ENCODE peak calls at places on chromosomes 12 and 14, in eight cellular contexts. I is Panc1, V is HepG2, G is HCT116, J is K562, Y is upper lobe of left lung, M is GM23338, C is GM12878. O is an unnamed sample.

GRCh38 chr14:56962431-56962830 is 152.2 kb upstream of the OTX2 start:
- ATAC-seq in I (no peak), V (no peak), G (no peak), J (no peak), Y (no peak), M (no peak), C (no peak), O (no peak)

GRCh38 chr14:96056509-96057422 is 17.6 kb downstream of the C14orf132 start:
- ATAC-seq in I (no peak), V (peak), G (peak), J (no peak), Y (no peak), M (peak), C (peak), O (no peak)

GRCh38 chr12:49936895-49937294 is 13.6 kb upstream of the AQP2 start:
- ATAC-seq in I (no peak), V (no peak), G (no peak), J (no peak), Y (no peak), M (no peak), C (no peak), O (no peak)

GRCh38 chr14:69626132-69626500 is 14.7 kb downstream of the SUSD6 start:
- ATAC-seq in I (no peak), V (no peak), G (no peak), J (peak), Y (no peak), M (no peak), C (no peak), O (no peak)

GRCh38 chr14:24605435-24606190 is 3.9 kb downstream of the GZMH start:
- ATAC-seq in I (peak), V (peak), G (peak), J (peak), Y (peak), M (peak), C (peak), O (no peak)

GRCh38 chr12:117875652-117876491 is 92.9 kb downstream of the KSR2 start:
- ATAC-seq in I (no peak), V (no peak), G (no peak), J (peak), Y (no peak), M (peak), C (peak), O (no peak)

GRCh38 chr12:67650127-67650495 is 1.6 kb downstream of the DYRK2 start:
- ATAC-seq in I (no peak), V (no peak), G (no peak), J (no peak), Y (no peak), M (no peak), C (peak), O (no peak)

GRCh38 chr12:2119266-2119665 is 66.5 kb downstream of the CACNA1C start:
- ATAC-seq in I (no peak), V (no peak), G (no peak), J (no peak), Y (no peak), M (no peak), C (no peak), O (peak)

GRCh38 chr12:113261847-113262470 is 40.7 kb downstream of the TPCN1 start:
- ATAC-seq in I (no peak), V (no peak), G (no peak), J (no peak), Y (no peak), M (no peak), C (peak), O (no peak)

GRCh38 chr12:92971869-92972524 is 42.9 kb upstream of the EEA1 start:
- ATAC-seq in I (peak), V (peak), G (no peak), J (no peak), Y (no peak), M (no peak), C (peak), O (peak)

GRCh38 chr14:24327303-24327702 is 7.6 kb downstream of the ADCY4 start:
- ATAC-seq in I (no peak), V (no peak), G (no peak), J (no peak), Y (no peak), M (no peak), C (no peak), O (no peak)

GRCh38 chr14:22113401-22113800 is 439.8 kb upstream of the OR4E1 start:
- ATAC-seq in I (no peak), V (peak), G (no peak), J (no peak), Y (no peak), M (peak), C (no peak), O (no peak)

GRCh38 chr12:69129014-69129413 is 110.4 kb upstream of the CPSF6 start:
- ATAC-seq in I (no peak), V (no peak), G (no peak), J (no peak), Y (no peak), M (no peak), C (no peak), O (no peak)

GRCh38 chr12:15404485-15404884 is 82.2 kb downstream of the PTPRO start:
- ATAC-seq in I (no peak), V (no peak), G (no peak), J (no peak), Y (no peak), M (no peak), C (no peak), O (no peak)

GRCh38 chr14:24162083-24162482 is 1.0 kb downstream of the IRF9 start:
- ATAC-seq in I (no peak), V (no peak), G (no peak), J (no peak), Y (no peak), M (no peak), C (peak), O (no peak)

GRCh38 chr12:22631863-22632463 is 7.0 kb downstream of the ETNK1 start:
- ATAC-seq in I (no peak), V (no peak), G (no peak), J (no peak), Y (no peak), M (no peak), C (peak), O (no peak)

GRCh38 chr14:75050852-75051555 is at the start of gene MLH3:
- ATAC-seq in I (peak), V (peak), G (peak), J (peak), Y (peak), M (peak), C (peak), O (peak)

GRCh38 chr12:38850463-38850862 is 54.9 kb downstream of the CPNE8 start:
- ATAC-seq in I (no peak), V (no peak), G (no peak), J (no peak), Y (no peak), M (no peak), C (peak), O (no peak)

GRCh38 chr12:101747695-101748094 is 8.4 kb upstream of the SYCP3 start:
- ATAC-seq in I (no peak), V (no peak), G (no peak), J (peak), Y (no peak), M (no peak), C (no peak), O (no peak)

GRCh38 chr14:38042356-38042755 is 165.3 kb upstream of the SSTR1 start:
- ATAC-seq in I (no peak), V (peak), G (peak), J (no peak), Y (peak), M (no peak), C (no peak), O (no peak)

GRCh38 chr12:45756666-45757065 is 27.2 kb downstream of the ARID2 start:
- ATAC-seq in I (no peak), V (no peak), G (no peak), J (no peak), Y (no peak), M (peak), C (no peak), O (no peak)

GRCh38 chr14:84857129-84857528 is 672.8 kb upstream of the FLRT2 start:
- ATAC-seq in I (no peak), V (no peak), G (no peak), J (no peak), Y (no peak), M (no peak), C (no peak), O (no peak)

GRCh38 chr12:26370098-26370497 is 174.7 kb downstream of the SSPN start:
- ATAC-seq in I (no peak), V (peak), G (no peak), J (no peak), Y (no peak), M (peak), C (no peak), O (no peak)

GRCh38 chr12:113298861-113299545 is 35.9 kb downstream of the SLC8B1 start:
- ATAC-seq in I (no peak), V (peak), G (no peak), J (no peak), Y (peak), M (peak), C (no peak), O (peak)

GRCh38 chr12:218728-219590 is 5.0 kb upstream of the SLC6A12 start:
- ATAC-seq in I (no peak), V (no peak), G (no peak), J (no peak), Y (no peak), M (no peak), C (no peak), O (no peak)

GRCh38 chr14:81206115-81206514 is 14.6 kb downstream of the GTF2A1 start:
- ATAC-seq in I (no peak), V (no peak), G (no peak), J (no peak), Y (no peak), M (no peak), C (peak), O (no peak)

GRCh38 chr14:105137481-105138020 is 31.0 kb downstream of the JAG2 start:
- ATAC-seq in I (no peak), V (peak), G (no peak), J (no peak), Y (no peak), M (peak), C (no peak), O (no peak)

GRCh38 chr12:49233842-49234526 is 30.9 kb upstream of the TUBA1C start:
- ATAC-seq in I (no peak), V (no peak), G (no peak), J (peak), Y (peak), M (peak), C (no peak), O (peak)

GRCh38 chr12:112112423-112113132 is 4.0 kb upstream of the NAA25 start:
- ATAC-seq in I (peak), V (no peak), G (peak), J (no peak), Y (peak), M (peak), C (no peak), O (no peak)

GRCh38 chr14:21106506-21107359 is 5.9 kb downstream of the TMEM253 start:
- ATAC-seq in I (peak), V (peak), G (peak), J (peak), Y (peak), M (peak), C (peak), O (no peak)

GRCh38 chr12:75908961-75909699 is 122.4 kb downstream of the PHLDA1 start:
- ATAC-seq in I (peak), V (peak), G (peak), J (no peak), Y (peak), M (no peak), C (no peak), O (peak)

GRCh38 chr12:31321565-31322228 is 4.3 kb downstream of the SINHCAF start:
- ATAC-seq in I (no peak), V (no peak), G (no peak), J (no peak), Y (no peak), M (no peak), C (no peak), O (no peak)

GRCh38 chr12:89344043-89344861 is 8.0 kb downstream of the DUSP6 start:
- ATAC-seq in I (no peak), V (peak), G (no peak), J (no peak), Y (no peak), M (no peak), C (no peak), O (no peak)

GRCh38 chr14:61332658-61333029 is 11.3 kb downstream of the PRKCH start:
- ATAC-seq in I (no peak), V (peak), G (no peak), J (no peak), Y (no peak), M (no peak), C (no peak), O (no peak)

GRCh38 chr12:114701104-114701414 is 17.1 kb upstream of the TBX3 start:
- ATAC-seq in I (no peak), V (no peak), G (no peak), J (no peak), Y (no peak), M (no peak), C (no peak), O (no peak)

GRCh38 chr14:73462078-73462715 is 3.9 kb upstream of the NUMB start:
- ATAC-seq in I (no peak), V (peak), G (no peak), J (no peak), Y (peak), M (no peak), C (no peak), O (no peak)
- TF ChIP-seq POLR2AphosphoS5 in I (no peak), V (peak), G (no peak), J (no peak), Y (peak), M (no peak), C (no peak), O (no peak)

GRCh38 chr12:42586268-42586667 is 3.3 kb downstream of the PRICKLE1 start:
- ATAC-seq in I (no peak), V (no peak), G (no peak), J (no peak), Y (no peak), M (no peak), C (no peak), O (no peak)

GRCh38 chr12:42584539-42585174 is 4.9 kb downstream of the PRICKLE1 start:
- ATAC-seq in I (no peak), V (no peak), G (no peak), J (no peak), Y (no peak), M (no peak), C (no peak), O (no peak)

GRCh38 chr12:42585175-42585845 is 4.2 kb downstream of the PRICKLE1 start:
- ATAC-seq in I (no peak), V (no peak), G (no peak), J (no peak), Y (no peak), M (no peak), C (no peak), O (no peak)

GRCh38 chr12:42587564-42588307 is 1.8 kb downstream of the PRICKLE1 start:
- ATAC-seq in I (no peak), V (peak), G (no peak), J (no peak), Y (no peak), M (no peak), C (no peak), O (no peak)

GRCh38 chr12:42585846-42586226 is 3.7 kb downstream of the PRICKLE1 start:
- ATAC-seq in I (no peak), V (no peak), G (no peak), J (no peak), Y (no peak), M (no peak), C (no peak), O (no peak)
- H3K4me3 ChIP-seq in I (no peak), V (no peak), G (no peak), J (no peak), Y (no peak), M (no peak), C (no peak), O (no peak)

GRCh38 chr12:108856170-108856427 is 1.3 kb downstream of the SSH1 start:
- ATAC-seq in I (peak), V (peak), G (no peak), J (peak), Y (no peak), M (peak), C (peak), O (no peak)

GRCh38 chr12:108853426-108853825 is 4.0 kb downstream of the SSH1 start:
- ATAC-seq in I (no peak), V (no peak), G (no peak), J (no peak), Y (no peak), M (no peak), C (no peak), O (no peak)

GRCh38 chr12:108854055-108854452 is 3.3 kb downstream of the SSH1 start:
- ATAC-seq in I (peak), V (no peak), G (peak), J (no peak), Y (peak), M (no peak), C (peak), O (peak)

GRCh38 chr12:108855284-108856169 is 1.9 kb downstream of the SSH1 start:
- ATAC-seq in I (no peak), V (peak), G (no peak), J (peak), Y (no peak), M (no peak), C (peak), O (no peak)

GRCh38 chr12:108854453-108855283 is 2.7 kb downstream of the SSH1 start:
- ATAC-seq in I (peak), V (no peak), G (peak), J (no peak), Y (peak), M (no peak), C (peak), O (peak)
- TF ChIP-seq POLR2AphosphoS5 in I (no peak), V (no peak), G (peak), J (no peak), Y (peak), M (no peak), C (peak), O (peak)

GRCh38 chr12:53953831-53954693 is 641 bp upstream of the HOXC12 start:
- ATAC-seq in I (no peak), V (no peak), G (no peak), J (no peak), Y (no peak), M (no peak), C (no peak), O (no peak)
- H3K4me3 ChIP-seq in I (no peak), V (no peak), G (no peak), J (no peak), Y (no peak), M (no peak), C (no peak), O (no peak)

GRCh38 chr12:131747276-131747675 is 36.4 kb downstream of the SFSWAP start:
- ATAC-seq in I (no peak), V (no peak), G (no peak), J (no peak), Y (peak), M (no peak), C (no peak), O (no peak)

GRCh38 chr12:131749618-131750315 is 38.9 kb downstream of the SFSWAP start:
- ATAC-seq in I (no peak), V (no peak), G (no peak), J (no peak), Y (no peak), M (no peak), C (no peak), O (no peak)

GRCh38 chr12:131740626-131741025 is 29.7 kb downstream of the SFSWAP start:
- ATAC-seq in I (no peak), V (no peak), G (no peak), J (no peak), Y (no peak), M (no peak), C (no peak), O (no peak)

GRCh38 chr12:131747771-131748170 is 36.9 kb downstream of the SFSWAP start:
- ATAC-seq in I (no peak), V (no peak), G (no peak), J (no peak), Y (no peak), M (no peak), C (no peak), O (no peak)

DNA sequence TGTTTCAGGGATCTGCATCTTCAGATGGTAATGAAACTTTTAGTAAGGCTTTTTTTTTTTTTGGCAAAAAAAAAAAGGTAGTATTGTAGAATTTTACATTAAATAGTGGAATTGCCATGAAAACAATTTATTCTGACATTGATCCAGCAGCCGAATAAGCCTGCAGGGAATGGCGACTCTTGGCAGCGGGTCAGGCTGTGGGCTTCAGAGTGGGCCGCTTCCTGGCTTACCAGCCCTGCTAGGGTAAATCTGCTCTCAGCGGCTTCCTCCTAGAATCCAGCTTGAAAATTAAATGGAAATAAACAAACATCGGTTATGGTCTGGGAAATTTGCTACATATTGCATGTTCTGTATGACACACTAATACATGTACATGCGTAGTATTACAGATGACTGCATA is 34.8 kb downstream of the SFSWAP start:
- ATAC-seq in I (no peak), V (no peak), G (no peak), J (no peak), Y (no peak), M (no peak), C (no peak), O (no peak)
- TF ChIP-seq POLR2AphosphoS5 in I (no peak), V (no peak), G (no peak), J (no peak), Y (no peak), M (no peak), C (no peak), O (no peak)

DNA sequence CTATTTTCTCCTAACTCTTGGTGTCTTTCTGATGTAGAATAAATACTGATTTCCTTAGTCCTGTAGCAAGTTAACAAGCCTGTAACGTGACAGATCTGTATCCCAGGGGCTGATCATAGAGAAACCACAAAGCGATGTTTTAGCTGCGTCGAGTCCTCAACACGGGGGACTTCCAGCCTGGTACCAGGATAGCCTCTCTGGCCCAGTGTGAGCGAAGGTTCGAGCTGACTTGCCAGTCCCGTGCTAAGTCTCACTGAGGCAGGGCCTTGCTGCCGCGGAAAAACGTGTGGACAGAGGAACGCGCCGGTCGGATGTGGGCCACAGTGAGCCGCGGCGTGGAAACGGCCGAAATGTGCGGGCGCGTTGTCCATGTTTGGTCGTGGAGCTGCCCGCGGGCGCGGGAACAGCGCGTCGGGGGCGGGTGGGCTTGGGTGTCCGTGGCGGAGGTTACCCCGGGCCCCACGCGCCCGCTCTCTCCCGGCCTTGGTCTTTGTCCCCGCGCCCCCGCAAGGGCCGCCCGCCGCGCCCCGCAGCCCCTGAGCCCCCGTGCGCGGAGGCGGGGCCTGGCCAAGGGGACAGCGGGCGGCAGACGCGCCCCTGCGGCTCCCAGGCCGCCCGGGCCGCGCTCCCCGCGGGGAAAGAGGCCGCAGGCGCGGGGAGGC is 531 bp upstream of the EML1 start:
- ATAC-seq in I (peak), V (no peak), G (peak), J (no peak), Y (no peak), M (peak), C (no peak), O (peak)
- H3K4me3 ChIP-seq in I (peak), V (peak), G (no peak), J (no peak), Y (peak), M (peak), C (no peak), O (peak)

GRCh38 chr14:68464716-68465115 is 328.2 kb downstream of the ZFP36L1 start:
- ATAC-seq in I (no peak), V (no peak), G (peak), J (no peak), Y (no peak), M (no peak), C (no peak), O (no peak)
- TF ChIP-seq POLR2AphosphoS5 in I (no peak), V (no peak), G (peak), J (no peak), Y (no peak), M (no peak), C (no peak), O (no peak)

GRCh38 chr12:6960291-6961277 is 9.4 kb downstream of the PTPN6 start:
- ATAC-seq in I (peak), V (no peak), G (no peak), J (peak), Y (no peak), M (peak), C (peak), O (no peak)
- H3K4me3 ChIP-seq in I (no peak), V (no peak), G (peak), J (peak), Y (peak), M (peak), C (peak), O (no peak)

GRCh38 chr12:51307655-51308593 is 16.1 kb downstream of the BIN2 start:
- ATAC-seq in I (peak), V (no peak), G (peak), J (peak), Y (peak), M (no peak), C (no peak), O (no peak)
- TF ChIP-seq POLR2AphosphoS5 in I (no peak), V (no peak), G (peak), J (no peak), Y (no peak), M (no peak), C (no peak), O (no peak)

O was measured in gastroesophageal sphincter.